ENCODE peak calls at places on chromosomes 16 and 17, in six cellular contexts. One of them, this sample, is unnamed.

GRCh38 chr17:59277031-59277430 is 54.4 kb upstream of the YPEL2 start:
- DNase-seq in AG10803: no peak
- DNase-seq in left lung: no peak
- DNase-seq in sigmoid colon: no peak
- DNase-seq in HFF-Myc: no peak
- DNase-seq in WERI-Rb-1: no peak
- DNase-seq in this sample: no peak

GRCh38 chr17:68906638-68907037 is 48.6 kb downstream of the ABCA8 start:
- DNase-seq in AG10803: no peak
- DNase-seq in left lung: no peak
- DNase-seq in sigmoid colon: no peak
- DNase-seq in HFF-Myc: no peak
- DNase-seq in WERI-Rb-1: peak
- DNase-seq in this sample: no peak

GRCh38 chr17:37483311-37484039 is 6.2 kb upstream of the DUSP14 start:
- DNase-seq in AG10803: peak
- DNase-seq in left lung: no peak
- DNase-seq in sigmoid colon: peak
- DNase-seq in HFF-Myc: peak
- DNase-seq in WERI-Rb-1: no peak
- DNase-seq in this sample: no peak

GRCh38 chr17:58710948-58711552 is 18.6 kb downstream of the RAD51C start:
- DNase-seq in AG10803: peak
- DNase-seq in left lung: no peak
- DNase-seq in sigmoid colon: no peak
- DNase-seq in HFF-Myc: peak
- DNase-seq in WERI-Rb-1: peak
- DNase-seq in this sample: peak

GRCh38 chr16:56603589-56603988 is 4.8 kb upstream of the MT2A start:
- DNase-seq in AG10803: peak
- DNase-seq in left lung: no peak
- DNase-seq in sigmoid colon: no peak
- DNase-seq in HFF-Myc: no peak
- DNase-seq in WERI-Rb-1: peak
- DNase-seq in this sample: no peak

GRCh38 chr16:79977974-79978836 is 377.7 kb upstream of the MAF start:
- DNase-seq in AG10803: no peak
- DNase-seq in left lung: no peak
- DNase-seq in sigmoid colon: no peak
- DNase-seq in HFF-Myc: no peak
- DNase-seq in WERI-Rb-1: no peak
- DNase-seq in this sample: no peak

GRCh38 chr17:31269597-31269996 is 27.4 kb downstream of the OMG start:
- DNase-seq in AG10803: peak
- DNase-seq in left lung: no peak
- DNase-seq in sigmoid colon: no peak
- DNase-seq in HFF-Myc: peak
- DNase-seq in WERI-Rb-1: no peak
- DNase-seq in this sample: peak

GRCh38 chr16:13391337-13391736 is 489.9 kb downstream of the SHISA9 start:
- DNase-seq in AG10803: no peak
- DNase-seq in left lung: no peak
- DNase-seq in sigmoid colon: no peak
- DNase-seq in HFF-Myc: no peak
- DNase-seq in WERI-Rb-1: no peak
- DNase-seq in this sample: no peak

GRCh38 chr16:19179890-19180490 is 11.9 kb downstream of the SYT17 start:
- DNase-seq in AG10803: peak
- DNase-seq in left lung: peak
- DNase-seq in sigmoid colon: peak
- DNase-seq in HFF-Myc: no peak
- DNase-seq in WERI-Rb-1: peak
- DNase-seq in this sample: peak

GRCh38 chr17:79402275-79402674 is 208.6 kb downstream of the RBFOX3 start:
- DNase-seq in AG10803: no peak
- DNase-seq in left lung: no peak
- DNase-seq in sigmoid colon: no peak
- DNase-seq in HFF-Myc: no peak
- DNase-seq in WERI-Rb-1: no peak
- DNase-seq in this sample: no peak

GRCh38 chr17:55324296-55324978 is 59.7 kb downstream of the HLF start:
- DNase-seq in AG10803: no peak
- DNase-seq in left lung: no peak
- DNase-seq in sigmoid colon: no peak
- DNase-seq in HFF-Myc: no peak
- DNase-seq in WERI-Rb-1: no peak
- DNase-seq in this sample: no peak

GRCh38 chr17:45782889-45783592 is 1.1 kb upstream of the CRHR1 start:
- DNase-seq in AG10803: no peak
- DNase-seq in left lung: peak
- DNase-seq in sigmoid colon: no peak
- DNase-seq in HFF-Myc: no peak
- DNase-seq in WERI-Rb-1: peak
- DNase-seq in this sample: no peak

GRCh38 chr17:2394775-2395191 is 6.1 kb downstream of the MNT start:
- DNase-seq in AG10803: no peak
- DNase-seq in left lung: peak
- DNase-seq in sigmoid colon: peak
- DNase-seq in HFF-Myc: no peak
- DNase-seq in WERI-Rb-1: no peak
- DNase-seq in this sample: no peak

GRCh38 chr16:49634235-49635008 is 221.5 kb downstream of the ZNF423 start:
- DNase-seq in AG10803: no peak
- DNase-seq in left lung: no peak
- DNase-seq in sigmoid colon: no peak
- DNase-seq in HFF-Myc: no peak
- DNase-seq in WERI-Rb-1: no peak
- DNase-seq in this sample: no peak

GRCh38 chr16:85221081-85221809 is 109.0 kb upstream of the CIBAR2 start:
- DNase-seq in AG10803: no peak
- DNase-seq in left lung: no peak
- DNase-seq in sigmoid colon: no peak
- DNase-seq in HFF-Myc: no peak
- DNase-seq in WERI-Rb-1: no peak
- DNase-seq in this sample: no peak

GRCh38 chr16:53183442-53183841 is 128.7 kb downstream of the CHD9 start:
- DNase-seq in AG10803: no peak
- DNase-seq in left lung: no peak
- DNase-seq in sigmoid colon: no peak
- DNase-seq in HFF-Myc: no peak
- DNase-seq in WERI-Rb-1: no peak
- DNase-seq in this sample: no peak

GRCh38 chr16:85592700-85593502 is 20.2 kb upstream of the GSE1 start:
- DNase-seq in AG10803: peak
- DNase-seq in left lung: no peak
- DNase-seq in sigmoid colon: no peak
- DNase-seq in HFF-Myc: no peak
- DNase-seq in WERI-Rb-1: no peak
- DNase-seq in this sample: no peak

GRCh38 chr16:15650698-15651161 is 685 bp downstream of the NDE1 start:
- DNase-seq in AG10803: no peak
- DNase-seq in left lung: no peak
- DNase-seq in sigmoid colon: no peak
- DNase-seq in HFF-Myc: no peak
- DNase-seq in WERI-Rb-1: no peak
- DNase-seq in this sample: no peak

GRCh38 chr16:1107141-1107540 is 11.1 kb upstream of the C1QTNF8 start:
- DNase-seq in AG10803: no peak
- DNase-seq in left lung: no peak
- DNase-seq in sigmoid colon: no peak
- DNase-seq in HFF-Myc: no peak
- DNase-seq in WERI-Rb-1: no peak
- DNase-seq in this sample: no peak

GRCh38 chr16:78045865-78046581 is 23.7 kb downstream of the CLEC3A start:
- DNase-seq in AG10803: peak
- DNase-seq in left lung: peak
- DNase-seq in sigmoid colon: no peak
- DNase-seq in HFF-Myc: peak
- DNase-seq in WERI-Rb-1: no peak
- DNase-seq in this sample: no peak

GRCh38 chr17:31722251-31723056 is 136.6 kb downstream of the COPRS start:
- DNase-seq in AG10803: peak
- DNase-seq in left lung: no peak
- DNase-seq in sigmoid colon: no peak
- DNase-seq in HFF-Myc: no peak
- DNase-seq in WERI-Rb-1: no peak
- DNase-seq in this sample: no peak

GRCh38 chr16:27403601-27403992 is 1.6 kb downstream of the IL21R start:
- DNase-seq in AG10803: no peak
- DNase-seq in left lung: no peak
- DNase-seq in sigmoid colon: no peak
- DNase-seq in HFF-Myc: no peak
- DNase-seq in WERI-Rb-1: no peak
- DNase-seq in this sample: no peak

DNA sequence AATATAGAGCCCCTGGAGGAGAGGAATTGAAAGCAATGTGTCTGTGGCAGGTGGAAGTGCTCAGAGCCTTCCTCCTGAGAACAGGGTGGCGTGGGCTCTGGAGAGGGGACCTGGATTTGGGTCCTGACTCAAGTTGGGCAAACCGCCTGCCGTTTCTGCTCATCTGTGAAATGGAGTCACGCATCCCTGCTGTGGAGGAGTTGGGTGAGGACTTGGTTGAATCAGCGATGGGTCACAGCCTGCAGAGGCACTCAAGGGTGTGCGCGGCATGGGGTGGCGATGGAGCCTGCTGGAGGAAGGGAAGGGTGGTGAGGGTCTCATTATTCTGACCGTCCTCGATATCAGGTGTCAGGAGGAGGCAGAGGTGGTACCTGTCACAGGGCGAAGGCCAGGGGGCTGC is 3.1 kb downstream of the ADAD2 start:
- DNase-seq in AG10803: no peak
- DNase-seq in left lung: no peak
- DNase-seq in sigmoid colon: no peak
- DNase-seq in HFF-Myc: no peak
- DNase-seq in WERI-Rb-1: no peak
- DNase-seq in this sample: no peak
- H3K4me3 ChIP-seq in AG10803: no peak
- H3K4me3 ChIP-seq in left lung: no peak
- H3K4me3 ChIP-seq in sigmoid colon: no peak
- H3K4me3 ChIP-seq in HFF-Myc: no peak
- H3K4me3 ChIP-seq in WERI-Rb-1: no peak
- H3K4me3 ChIP-seq in this sample: no peak

GRCh38 chr17:48676963-48677558 is 45.3 kb downstream of the PRAC1 start:
- DNase-seq in AG10803: no peak
- DNase-seq in left lung: no peak
- DNase-seq in sigmoid colon: no peak
- DNase-seq in HFF-Myc: no peak
- DNase-seq in WERI-Rb-1: no peak
- DNase-seq in this sample: no peak

GRCh38 chr17:48681609-48682008 is 40.7 kb downstream of the PRAC1 start:
- DNase-seq in AG10803: no peak
- DNase-seq in left lung: no peak
- DNase-seq in sigmoid colon: no peak
- DNase-seq in HFF-Myc: no peak
- DNase-seq in WERI-Rb-1: no peak
- DNase-seq in this sample: no peak

GRCh38 chr17:48679385-48680096 is 42.8 kb downstream of the PRAC1 start:
- DNase-seq in AG10803: no peak
- DNase-seq in left lung: no peak
- DNase-seq in sigmoid colon: no peak
- DNase-seq in HFF-Myc: no peak
- DNase-seq in WERI-Rb-1: no peak
- DNase-seq in this sample: no peak

DNA sequence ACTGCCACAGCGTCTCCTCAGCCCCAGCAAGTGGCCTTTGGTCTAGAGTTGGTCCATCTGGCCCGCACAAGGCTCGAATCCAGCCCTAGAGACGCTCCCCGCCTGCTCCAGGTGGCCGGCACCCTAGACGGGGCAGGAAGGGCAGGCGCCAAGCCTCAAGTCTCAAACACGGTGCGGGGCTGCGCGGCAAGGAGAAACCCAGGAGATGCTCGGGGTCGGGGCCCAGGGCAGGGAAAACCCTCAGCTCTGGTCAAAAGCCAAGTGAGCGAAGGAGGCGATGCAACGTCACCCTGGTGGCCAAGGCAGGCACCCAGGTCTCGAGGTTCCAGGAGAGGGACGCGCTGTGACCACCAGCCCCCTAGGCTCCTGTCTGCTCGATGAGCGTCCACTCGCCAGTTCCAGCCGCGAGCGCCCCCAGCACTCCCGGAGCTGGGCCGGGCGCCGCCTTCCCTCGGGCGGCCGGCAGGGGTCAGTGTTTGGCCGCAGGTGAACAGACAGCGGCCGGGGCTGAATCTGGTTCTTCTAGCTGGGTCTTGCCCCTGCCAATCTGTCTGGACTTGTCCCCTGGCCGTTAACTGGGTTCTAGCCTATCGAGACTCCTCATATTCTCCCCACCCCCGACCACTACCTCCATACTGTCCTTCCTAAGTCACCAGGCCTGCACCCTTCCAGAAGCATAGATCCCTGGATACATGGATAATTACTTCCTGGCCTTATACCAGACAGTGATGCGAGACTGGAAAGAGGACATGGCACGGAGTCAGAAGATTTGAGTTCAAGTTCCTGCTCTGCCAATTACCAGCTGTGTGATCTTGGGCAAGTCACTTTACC is 44.0 kb downstream of the PRAC1 start:
- DNase-seq in AG10803: peak
- DNase-seq in left lung: peak
- DNase-seq in sigmoid colon: peak
- DNase-seq in HFF-Myc: peak
- DNase-seq in WERI-Rb-1: peak
- DNase-seq in this sample: no peak
- TF ChIP-seq CTCF in AG10803: peak
- TF ChIP-seq CTCF in left lung: peak
- TF ChIP-seq CTCF in sigmoid colon: peak
- TF ChIP-seq CTCF in HFF-Myc: peak
- TF ChIP-seq CTCF in WERI-Rb-1: peak
- TF ChIP-seq CTCF in this sample: peak

GRCh38 chr17:82547981-82548380 is 28.4 kb downstream of the FOXK2 start:
- DNase-seq in AG10803: no peak
- DNase-seq in left lung: no peak
- DNase-seq in sigmoid colon: no peak
- DNase-seq in HFF-Myc: no peak
- DNase-seq in WERI-Rb-1: no peak
- DNase-seq in this sample: no peak

GRCh38 chr17:82548681-82549303 is 29.3 kb downstream of the FOXK2 start:
- DNase-seq in AG10803: no peak
- DNase-seq in left lung: no peak
- DNase-seq in sigmoid colon: peak
- DNase-seq in HFF-Myc: no peak
- DNase-seq in WERI-Rb-1: no peak
- DNase-seq in this sample: no peak

GRCh38 chr17:82545071-82545462 is 25.5 kb downstream of the FOXK2 start:
- DNase-seq in AG10803: no peak
- DNase-seq in left lung: no peak
- DNase-seq in sigmoid colon: peak
- DNase-seq in HFF-Myc: no peak
- DNase-seq in WERI-Rb-1: no peak
- DNase-seq in this sample: no peak

GRCh38 chr17:82542439-82542838 is 22.9 kb downstream of the FOXK2 start:
- DNase-seq in AG10803: no peak
- DNase-seq in left lung: no peak
- DNase-seq in sigmoid colon: no peak
- DNase-seq in HFF-Myc: no peak
- DNase-seq in WERI-Rb-1: no peak
- DNase-seq in this sample: no peak

GRCh38 chr17:82544431-82545070 is 25.0 kb downstream of the FOXK2 start:
- DNase-seq in AG10803: no peak
- DNase-seq in left lung: no peak
- DNase-seq in sigmoid colon: no peak
- DNase-seq in HFF-Myc: no peak
- DNase-seq in WERI-Rb-1: no peak
- DNase-seq in this sample: no peak
- H3K4me3 ChIP-seq in AG10803: no peak
- H3K4me3 ChIP-seq in left lung: no peak
- H3K4me3 ChIP-seq in sigmoid colon: peak
- H3K4me3 ChIP-seq in HFF-Myc: no peak
- H3K4me3 ChIP-seq in WERI-Rb-1: no peak
- H3K4me3 ChIP-seq in this sample: no peak

GRCh38 chr17:4054446-4054845 is 88.4 kb downstream of the ZZEF1 start:
- DNase-seq in AG10803: no peak
- DNase-seq in left lung: no peak
- DNase-seq in sigmoid colon: no peak
- DNase-seq in HFF-Myc: no peak
- DNase-seq in WERI-Rb-1: no peak
- DNase-seq in this sample: no peak
- TF ChIP-seq CTCF in AG10803: no peak
- TF ChIP-seq CTCF in left lung: no peak
- TF ChIP-seq CTCF in sigmoid colon: no peak
- TF ChIP-seq CTCF in HFF-Myc: no peak
- TF ChIP-seq CTCF in WERI-Rb-1: no peak
- TF ChIP-seq CTCF in this sample: no peak

This sample was measured in Panc1.